ENCODE peak calls at places on chromosomes 16 and 17, in seven cellular contexts. Q is pancreas, F is Karpas-422, E is transverse colon, N is AG04450, U is left ventricle myocardium inferior, T is body of pancreas. S is an unnamed sample.

GRCh38 chr16:70157105-70157476 is 16.5 kb upstream of the CLEC18C start:
- DNase-seq in Q (no peak), F (no peak), E (no peak), N (no peak), U (no peak), T (no peak), S (no peak)

GRCh38 chr17:63997341-63998048 is 656 bp upstream of the PRR29 start:
- DNase-seq in Q (no peak), F (no peak), E (no peak), N (no peak), U (no peak), T (no peak), S (no peak)

GRCh38 chr16:58509256-58510096 is 5.8 kb upstream of the SETD6 start:
- DNase-seq in Q (no peak), F (no peak), E (no peak), N (no peak), U (no peak), T (peak), S (no peak)

GRCh38 chr17:70241071-70241470 is 71.7 kb downstream of the KCNJ2 start:
- DNase-seq in Q (no peak), F (no peak), E (no peak), N (no peak), U (no peak), T (no peak), S (no peak)

GRCh38 chr17:77995146-77995852 is 36.8 kb downstream of the TNRC6C start:
- DNase-seq in Q (no peak), F (no peak), E (no peak), N (no peak), U (peak), T (no peak), S (peak)

GRCh38 chr17:41965694-41966375 is 760 bp upstream of the CNP start:
- DNase-seq in Q (peak), F (peak), E (peak), N (no peak), U (peak), T (peak), S (peak)

GRCh38 chr17:49993423-49994037 is 1.5 kb downstream of the DLX3 start:
- DNase-seq in Q (no peak), F (no peak), E (no peak), N (no peak), U (no peak), T (peak), S (peak)

GRCh38 chr16:89071686-89072182 is 21.9 kb upstream of the ACSF3 start:
- DNase-seq in Q (no peak), F (no peak), E (peak), N (no peak), U (no peak), T (no peak), S (no peak)

GRCh38 chr17:35947156-35947585 is 3.7 kb upstream of the LYZL6 start:
- DNase-seq in Q (peak), F (peak), E (peak), N (no peak), U (no peak), T (peak), S (peak)

GRCh38 chr16:2954647-2955381 is 9.3 kb upstream of the KREMEN2 start:
- DNase-seq in Q (no peak), F (no peak), E (peak), N (no peak), U (no peak), T (no peak), S (peak)

GRCh38 chr17:41919840-41920579 is 1.3 kb upstream of the ACLY start:
- DNase-seq in Q (no peak), F (no peak), E (no peak), N (no peak), U (no peak), T (peak), S (peak)

GRCh38 chr16:88058817-88059216 is 107.6 kb downstream of the BANP start:
- DNase-seq in Q (no peak), F (no peak), E (no peak), N (no peak), U (peak), T (no peak), S (no peak)

GRCh38 chr17:67995568-67996191 is 589 bp downstream of the C17orf58 start:
- DNase-seq in Q (no peak), F (peak), E (peak), N (no peak), U (peak), T (peak), S (peak)

GRCh38 chr17:45841883-45842525 is 2.7 kb upstream of the SPPL2C start:
- DNase-seq in Q (no peak), F (no peak), E (no peak), N (no peak), U (no peak), T (no peak), S (no peak)

GRCh38 chr16:89119661-89120141 is 26.0 kb downstream of the ACSF3 start:
- DNase-seq in Q (no peak), F (no peak), E (no peak), N (no peak), U (peak), T (no peak), S (no peak)

DNA sequence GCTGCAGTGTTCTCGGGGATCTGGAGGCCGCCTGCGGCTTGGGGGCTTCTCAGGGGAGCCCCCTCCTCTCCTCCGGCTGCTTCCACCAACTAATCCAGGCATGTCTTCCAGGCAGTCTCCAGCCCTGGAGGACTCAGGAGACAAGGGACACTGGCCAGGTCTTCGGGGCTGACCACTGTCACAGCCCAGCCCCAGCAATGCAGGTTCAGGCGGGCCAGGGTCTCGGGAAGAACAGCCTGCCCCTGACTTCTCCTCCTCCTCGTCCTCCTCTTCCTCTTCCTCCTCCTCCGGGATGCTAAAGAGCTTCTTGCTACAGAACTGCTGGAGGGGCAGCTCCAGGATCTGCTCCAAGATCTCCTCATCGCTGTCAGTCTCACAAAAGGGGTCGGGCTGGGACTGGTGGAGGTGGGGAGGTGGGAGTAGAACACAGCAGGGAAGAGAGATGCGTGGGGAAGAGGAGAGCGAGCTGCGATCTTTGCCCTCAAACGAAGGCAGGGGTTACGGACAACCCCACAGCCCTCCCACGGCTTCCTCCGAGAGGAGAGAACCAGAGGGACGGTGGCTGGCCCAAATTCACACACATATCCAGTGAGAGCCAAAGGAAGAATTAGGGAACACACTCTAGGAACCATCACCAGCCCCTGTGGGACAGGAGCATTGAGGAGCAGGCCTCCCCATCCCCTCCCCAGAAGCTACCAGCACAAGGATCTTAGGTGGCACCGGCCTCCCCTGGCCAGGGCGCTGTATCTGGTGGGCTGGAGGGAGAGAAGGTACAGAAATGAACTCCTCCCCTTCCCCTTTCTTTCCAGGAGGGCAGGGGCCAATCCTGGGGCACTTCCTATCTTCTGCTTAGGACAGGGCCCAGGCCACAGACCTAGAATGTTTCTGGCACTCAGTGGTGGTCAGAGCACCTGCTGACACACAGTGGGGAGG is 19.3 kb downstream of the TSPOAP1 start:
- DNase-seq in Q (no peak), F (no peak), E (no peak), N (no peak), U (no peak), T (no peak), S (no peak)
- H3K27ac ChIP-seq in Q (no peak), F (no peak), E (no peak), N (no peak), U (no peak), T (no peak), S (no peak)

DNA sequence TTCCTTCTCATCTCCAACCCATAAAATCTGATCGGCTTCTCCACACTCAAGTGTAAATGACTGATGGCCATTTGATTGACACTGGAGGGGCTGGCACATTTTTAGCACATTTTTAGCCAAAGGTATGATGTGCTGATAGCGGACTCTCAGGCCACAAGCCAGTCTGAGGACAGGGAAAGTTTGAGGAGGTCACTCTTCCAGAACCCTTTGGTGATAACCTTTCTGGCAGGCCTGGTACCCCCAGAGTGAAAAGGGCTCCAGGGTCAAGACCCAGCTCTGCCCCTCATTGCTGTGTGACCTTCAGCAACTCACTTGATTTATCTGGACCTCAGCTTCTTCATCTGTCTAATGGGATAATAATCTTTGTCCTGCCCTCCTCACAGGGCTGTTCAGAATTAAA is 1.7 kb upstream of the NLRC5 start:
- DNase-seq in Q (no peak), F (no peak), E (no peak), N (no peak), U (no peak), T (no peak), S (no peak)
- H3K27ac ChIP-seq in Q (no peak), F (peak), E (peak), N (no peak), U (peak), T (no peak), S (no peak)

GRCh38 chr17:18981385-18981641 is 23.3 kb downstream of the FAM83G start:
- DNase-seq in Q (no peak), F (no peak), E (no peak), N (no peak), U (no peak), T (no peak), S (no peak)
- H3K27ac ChIP-seq in Q (peak), F (no peak), E (peak), N (peak), U (no peak), T (peak), S (no peak)

GRCh38 chr16:505479-506245 is 21.9 kb upstream of the CAPN15 start:
- DNase-seq in Q (no peak), F (no peak), E (no peak), N (no peak), U (no peak), T (no peak), S (no peak)

GRCh38 chr16:506246-506546 is 21.3 kb upstream of the CAPN15 start:
- DNase-seq in Q (no peak), F (no peak), E (no peak), N (no peak), U (no peak), T (no peak), S (no peak)

GRCh38 chr16:502179-502943 is 25.2 kb upstream of the CAPN15 start:
- DNase-seq in Q (no peak), F (no peak), E (peak), N (no peak), U (no peak), T (no peak), S (no peak)

GRCh38 chr16:500699-501098 is 26.8 kb upstream of the CAPN15 start:
- DNase-seq in Q (no peak), F (peak), E (no peak), N (no peak), U (peak), T (no peak), S (peak)

DNA sequence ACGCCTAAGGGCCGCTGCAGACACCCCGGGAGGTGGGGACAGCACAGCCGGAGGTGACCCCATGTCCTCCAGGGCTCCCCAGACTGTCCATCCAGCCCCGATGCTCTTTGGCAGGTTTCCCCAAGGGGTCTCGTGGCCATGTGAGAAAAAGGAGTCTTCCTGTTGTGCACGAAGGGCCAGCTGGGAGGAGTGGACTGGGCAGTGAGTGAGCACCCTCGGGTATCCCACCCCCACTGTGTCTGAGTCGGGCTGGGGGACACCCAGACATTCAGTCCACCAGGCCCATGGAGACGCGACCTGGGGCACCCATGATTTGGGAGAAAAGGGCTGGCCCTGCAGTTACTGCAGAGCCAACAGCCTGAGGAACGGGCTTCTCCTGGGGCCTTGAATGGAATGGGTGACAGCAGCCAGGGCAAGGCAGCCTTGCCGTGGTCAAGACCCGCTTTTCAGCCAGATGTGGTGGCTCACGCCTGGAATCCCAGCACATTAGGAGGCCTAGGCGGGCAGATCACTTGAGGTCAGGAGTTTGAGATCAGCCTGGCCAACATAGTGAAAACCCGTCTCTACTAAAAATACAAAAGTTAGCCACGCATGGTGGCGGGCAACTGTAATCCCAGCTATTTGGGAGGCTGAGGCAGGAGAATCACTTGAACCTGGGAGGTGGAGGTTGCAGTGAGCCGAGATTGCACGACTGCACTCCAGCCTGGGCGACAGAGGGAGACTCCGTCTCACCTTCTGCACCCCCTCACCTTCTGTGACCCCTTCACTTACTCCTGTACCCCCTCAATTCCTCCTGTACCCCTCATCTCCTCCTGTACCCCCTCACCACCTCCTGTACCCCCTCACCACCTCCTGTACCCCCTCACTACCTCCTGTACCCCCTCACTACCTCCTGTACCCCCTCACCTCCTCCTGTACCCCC is 24.1 kb upstream of the CAPN15 start:
- DNase-seq in Q (no peak), F (no peak), E (no peak), N (no peak), U (no peak), T (no peak), S (no peak)
- H3K27ac ChIP-seq in Q (no peak), F (no peak), E (peak), N (no peak), U (peak), T (no peak), S (no peak)

GRCh38 chr17:10171057-10171456 is 27.3 kb downstream of the GAS7 start:
- DNase-seq in Q (no peak), F (no peak), E (no peak), N (no peak), U (peak), T (no peak), S (peak)
- H3K27ac ChIP-seq in Q (no peak), F (peak), E (peak), N (no peak), U (peak), T (no peak), S (no peak)

GRCh38 chr17:28926786-28927185 is 23.9 kb upstream of the DHRS13 start:
- DNase-seq in Q (no peak), F (no peak), E (no peak), N (no peak), U (no peak), T (no peak), S (no peak)
- H3K27ac ChIP-seq in Q (no peak), F (no peak), E (peak), N (no peak), U (peak), T (no peak), S (no peak)

GRCh38 chr16:67675999-67676398 is 9.4 kb downstream of the C16orf86 start:
- DNase-seq in Q (no peak), F (no peak), E (no peak), N (no peak), U (no peak), T (no peak), S (no peak)

GRCh38 chr16:67673712-67674580 is 7.3 kb downstream of the C16orf86 start:
- DNase-seq in Q (peak), F (no peak), E (peak), N (no peak), U (peak), T (peak), S (peak)

GRCh38 chr16:67676516-67676915 is 9.9 kb downstream of the C16orf86 start:
- DNase-seq in Q (no peak), F (no peak), E (no peak), N (no peak), U (no peak), T (no peak), S (no peak)

GRCh38 chr16:67675579-67675935 is 8.9 kb downstream of the C16orf86 start:
- DNase-seq in Q (no peak), F (no peak), E (no peak), N (no peak), U (no peak), T (no peak), S (peak)

DNA sequence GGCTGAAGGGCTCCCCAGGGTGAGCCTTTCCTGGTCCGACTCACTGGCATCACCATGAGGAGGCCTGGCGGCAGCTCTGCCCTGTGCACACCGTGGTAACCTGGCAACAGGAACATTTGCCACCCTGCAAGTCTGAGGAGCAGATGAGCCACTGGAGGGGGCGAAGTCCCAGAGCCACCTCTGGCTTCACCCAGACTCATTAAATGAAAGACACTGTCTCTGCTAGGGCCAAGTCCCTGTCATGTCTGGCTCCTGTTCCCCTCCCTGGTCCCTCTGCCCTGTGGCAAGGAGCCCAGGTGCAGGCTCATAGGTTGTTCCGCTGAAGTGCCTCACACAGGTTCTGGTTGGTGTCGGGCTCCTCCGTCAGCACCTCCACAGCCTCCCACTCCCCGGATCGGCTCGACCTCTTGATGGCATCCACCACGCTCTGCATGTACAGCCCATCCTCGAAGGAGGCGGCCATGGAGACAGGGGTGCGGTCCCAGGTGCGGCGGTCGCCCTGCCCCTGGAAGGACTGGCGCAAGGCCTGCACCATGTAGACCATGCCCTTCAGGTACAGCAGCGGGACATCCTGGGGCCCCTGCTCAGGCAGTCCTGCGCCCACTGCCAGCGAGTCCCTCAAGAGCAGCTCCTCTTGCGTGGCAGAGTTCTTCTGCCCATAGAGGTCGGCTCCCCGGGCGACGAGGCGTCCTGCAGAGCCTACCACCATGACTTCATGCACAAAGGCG is 8.4 kb downstream of the C16orf86 start:
- DNase-seq in Q (no peak), F (peak), E (no peak), N (no peak), U (no peak), T (peak), S (peak)
- H3K27ac ChIP-seq in Q (no peak), F (peak), E (peak), N (no peak), U (peak), T (peak), S (no peak)

GRCh38 chr17:75049057-75049456 is 2.0 kb downstream of the KCTD2 start:
- DNase-seq in Q (no peak), F (no peak), E (no peak), N (no peak), U (no peak), T (no peak), S (no peak)
- H3K27ac ChIP-seq in Q (no peak), F (no peak), E (no peak), N (no peak), U (peak), T (no peak), S (no peak)

GRCh38 chr17:40402668-40403067 is 15.0 kb downstream of the TOP2A start:
- DNase-seq in Q (no peak), F (no peak), E (no peak), N (no peak), U (no peak), T (no peak), S (no peak)
- H3K27ac ChIP-seq in Q (no peak), F (no peak), E (no peak), N (no peak), U (no peak), T (no peak), S (no peak)

S was measured in right cardiac atrium.